ENCODE peak calls at places on chromosomes 6 and 20, in eight cellular contexts. One of them, this sample, is unnamed. For H3K36me3, the result is how much of the 10 kb centered on the place peaks cover.

GRCh38 chr6:162765251-162765650 is 37.5 kb downstream of the PACRG start:
- DNase-seq in aorta: no peak
- DNase-seq in lower lobe of right lung: no peak
- DNase-seq in PC-9: no peak
- DNase-seq in neural progenitor cell: no peak
- DNase-seq in Peyer's patch: no peak
- DNase-seq in heart left ventricle: no peak
- DNase-seq in cardiac muscle cell: no peak
- DNase-seq in this sample: no peak

GRCh38 chr20:54680872-54681297 is 205.5 kb downstream of the DOK5 start:
- DNase-seq in aorta: no peak
- DNase-seq in lower lobe of right lung: no peak
- DNase-seq in PC-9: peak
- DNase-seq in neural progenitor cell: peak
- DNase-seq in Peyer's patch: no peak
- DNase-seq in heart left ventricle: peak
- DNase-seq in cardiac muscle cell: peak
- DNase-seq in this sample: no peak

GRCh38 chr6:82616386-82617028 is 252.9 kb downstream of the TPBG start:
- DNase-seq in aorta: no peak
- DNase-seq in lower lobe of right lung: no peak
- DNase-seq in PC-9: no peak
- DNase-seq in neural progenitor cell: no peak
- DNase-seq in Peyer's patch: no peak
- DNase-seq in heart left ventricle: no peak
- DNase-seq in cardiac muscle cell: no peak
- DNase-seq in this sample: no peak

GRCh38 chr20:35947489-35947888 is 6.8 kb downstream of the SCAND1 start:
- DNase-seq in aorta: no peak
- DNase-seq in lower lobe of right lung: no peak
- DNase-seq in PC-9: peak
- DNase-seq in neural progenitor cell: peak
- DNase-seq in Peyer's patch: no peak
- DNase-seq in heart left ventricle: no peak
- DNase-seq in cardiac muscle cell: peak
- DNase-seq in this sample: no peak

GRCh38 chr6:138821519-138821918 is 25.6 kb downstream of the ECT2L start:
- DNase-seq in aorta: no peak
- DNase-seq in lower lobe of right lung: no peak
- DNase-seq in PC-9: no peak
- DNase-seq in neural progenitor cell: no peak
- DNase-seq in Peyer's patch: no peak
- DNase-seq in heart left ventricle: no peak
- DNase-seq in cardiac muscle cell: no peak
- DNase-seq in this sample: no peak

GRCh38 chr6:44217332-44218143 is 812 bp downstream of the MYMX start:
- DNase-seq in aorta: peak
- DNase-seq in lower lobe of right lung: no peak
- DNase-seq in PC-9: no peak
- DNase-seq in neural progenitor cell: peak
- DNase-seq in Peyer's patch: no peak
- DNase-seq in heart left ventricle: peak
- DNase-seq in cardiac muscle cell: no peak
- DNase-seq in this sample: no peak

GRCh38 chr6:146851837-146852236 is 253.1 kb downstream of the ADGB start:
- DNase-seq in aorta: no peak
- DNase-seq in lower lobe of right lung: no peak
- DNase-seq in PC-9: no peak
- DNase-seq in neural progenitor cell: no peak
- DNase-seq in Peyer's patch: no peak
- DNase-seq in heart left ventricle: no peak
- DNase-seq in cardiac muscle cell: no peak
- DNase-seq in this sample: no peak

GRCh38 chr6:52534966-52535390 is 41.9 kb downstream of the TRAM2 start:
- DNase-seq in aorta: no peak
- DNase-seq in lower lobe of right lung: no peak
- DNase-seq in PC-9: no peak
- DNase-seq in neural progenitor cell: no peak
- DNase-seq in Peyer's patch: peak
- DNase-seq in heart left ventricle: no peak
- DNase-seq in cardiac muscle cell: no peak
- DNase-seq in this sample: no peak

GRCh38 chr6:130752292-130752691 is 74.9 kb upstream of the SMLR1 start:
- DNase-seq in aorta: no peak
- DNase-seq in lower lobe of right lung: no peak
- DNase-seq in PC-9: no peak
- DNase-seq in neural progenitor cell: no peak
- DNase-seq in Peyer's patch: no peak
- DNase-seq in heart left ventricle: no peak
- DNase-seq in cardiac muscle cell: no peak
- DNase-seq in this sample: no peak

GRCh38 chr20:39699331-39699730 is 737.2 kb downstream of the DHX35 start:
- DNase-seq in aorta: no peak
- DNase-seq in lower lobe of right lung: no peak
- DNase-seq in PC-9: no peak
- DNase-seq in neural progenitor cell: no peak
- DNase-seq in Peyer's patch: no peak
- DNase-seq in heart left ventricle: no peak
- DNase-seq in cardiac muscle cell: no peak
- DNase-seq in this sample: no peak

GRCh38 chr6:163347021-163347446 is 67.5 kb upstream of the QKI start:
- DNase-seq in aorta: no peak
- DNase-seq in lower lobe of right lung: no peak
- DNase-seq in PC-9: no peak
- DNase-seq in neural progenitor cell: peak
- DNase-seq in Peyer's patch: no peak
- DNase-seq in heart left ventricle: no peak
- DNase-seq in cardiac muscle cell: no peak
- DNase-seq in this sample: no peak

GRCh38 chr6:152380993-152381898 is 255.9 kb downstream of the SYNE1 start:
- DNase-seq in aorta: peak
- DNase-seq in lower lobe of right lung: peak
- DNase-seq in PC-9: peak
- DNase-seq in neural progenitor cell: peak
- DNase-seq in Peyer's patch: peak
- DNase-seq in heart left ventricle: peak
- DNase-seq in cardiac muscle cell: peak
- DNase-seq in this sample: no peak

DNA sequence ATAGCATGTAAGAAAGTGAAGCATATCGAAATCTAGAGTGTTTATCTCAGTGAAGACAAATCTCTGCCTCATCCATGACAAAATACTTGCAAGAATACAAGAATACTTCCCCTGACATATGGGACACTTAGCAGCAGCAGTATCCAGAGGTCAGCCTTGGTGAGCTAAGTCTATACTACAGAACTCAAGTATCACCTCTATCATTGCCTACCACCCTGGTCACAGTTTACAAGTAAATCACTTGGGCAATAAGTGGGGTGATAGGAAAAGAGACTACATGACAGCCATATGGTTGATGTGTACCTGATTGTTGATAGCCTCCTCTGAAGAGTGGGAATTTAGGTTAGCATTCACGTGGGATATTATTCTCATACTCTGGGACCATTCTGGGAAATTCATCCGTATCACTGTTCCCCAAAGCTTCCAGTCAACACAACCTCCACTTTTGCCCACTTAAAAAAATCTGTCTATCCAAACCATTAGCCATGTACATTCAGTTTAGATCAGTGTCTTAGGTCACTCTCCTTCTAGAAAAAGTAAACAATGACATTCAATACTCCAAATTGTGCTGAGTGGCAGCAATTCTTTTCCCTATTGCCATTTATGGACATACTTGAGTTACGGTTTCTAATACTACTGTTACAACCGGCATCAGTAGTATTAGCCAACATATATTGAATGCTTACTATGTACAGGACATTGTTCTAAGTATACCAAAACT is 118.2 kb upstream of the PRSS16 start:
- DNase-seq in aorta: no peak
- DNase-seq in lower lobe of right lung: no peak
- DNase-seq in PC-9: no peak
- DNase-seq in neural progenitor cell: no peak
- DNase-seq in Peyer's patch: no peak
- DNase-seq in heart left ventricle: no peak
- DNase-seq in cardiac muscle cell: no peak
- DNase-seq in this sample: no peak
- H3K4me3 ChIP-seq in aorta: no peak
- H3K4me3 ChIP-seq in lower lobe of right lung: no peak
- H3K4me3 ChIP-seq in PC-9: no peak
- H3K4me3 ChIP-seq in neural progenitor cell: no peak
- H3K4me3 ChIP-seq in Peyer's patch: no peak
- H3K4me3 ChIP-seq in heart left ventricle: no peak
- H3K4me3 ChIP-seq in cardiac muscle cell: no peak
- H3K4me3 ChIP-seq in this sample: no peak

GRCh38 chr20:31790401-31790800 is 28.8 kb upstream of the MYLK2 start:
- DNase-seq in aorta: no peak
- DNase-seq in lower lobe of right lung: no peak
- DNase-seq in PC-9: no peak
- DNase-seq in neural progenitor cell: no peak
- DNase-seq in Peyer's patch: no peak
- DNase-seq in heart left ventricle: no peak
- DNase-seq in cardiac muscle cell: no peak
- DNase-seq in this sample: no peak
- H3K36me3 ChIP-seq in aorta: under half
- H3K36me3 ChIP-seq in lower lobe of right lung: under half
- H3K36me3 ChIP-seq in PC-9: under half
- H3K36me3 ChIP-seq in neural progenitor cell: under half
- H3K36me3 ChIP-seq in Peyer's patch: under half
- H3K36me3 ChIP-seq in heart left ventricle: under half
- H3K36me3 ChIP-seq in cardiac muscle cell: under half
- H3K36me3 ChIP-seq in this sample: under half

DNA sequence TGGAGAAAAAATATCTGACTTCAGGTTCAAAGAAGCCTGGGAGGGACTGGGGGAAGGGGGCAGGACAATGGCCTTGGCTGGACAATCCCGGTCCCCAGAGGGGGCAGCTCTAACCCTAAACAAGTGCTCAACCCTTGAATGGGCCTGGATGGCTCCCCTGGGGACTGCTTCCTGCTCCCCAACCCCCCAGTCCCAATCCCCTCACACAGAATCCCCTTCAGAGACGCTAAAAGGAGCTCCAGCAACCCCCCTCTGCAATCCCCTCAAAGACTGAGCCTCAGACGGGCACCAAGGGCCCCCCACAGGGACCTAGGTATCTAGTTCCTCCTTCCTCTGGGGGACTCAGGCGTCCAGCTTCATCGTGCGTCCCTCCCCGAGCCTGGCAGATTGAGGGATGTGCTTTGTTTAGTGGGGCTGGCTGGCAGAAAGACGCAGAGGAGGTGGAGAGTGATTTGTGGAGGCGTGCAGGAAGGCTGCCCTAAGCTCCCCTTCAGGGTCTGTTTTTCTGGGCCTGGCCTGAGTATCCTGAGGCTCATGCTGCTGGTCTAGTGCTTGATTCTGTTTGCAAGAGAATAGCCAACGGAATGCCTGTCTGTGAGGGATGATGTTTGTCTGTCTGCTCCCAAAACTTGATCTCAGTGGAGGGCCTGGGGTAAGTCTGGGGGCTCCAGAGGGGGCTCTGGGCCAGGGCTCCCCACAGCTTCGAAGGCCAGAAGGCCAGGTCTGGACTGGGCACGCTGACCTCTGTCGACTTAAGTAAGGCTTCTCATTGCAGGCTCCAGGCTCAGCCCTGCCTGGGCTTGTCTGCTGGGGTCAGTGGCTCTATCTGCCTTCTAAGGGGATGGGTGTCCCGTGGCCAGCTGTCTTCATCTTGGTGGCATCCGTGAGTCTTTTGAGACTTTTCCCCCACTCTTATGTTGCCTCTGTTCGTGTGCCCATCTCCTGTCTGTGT is 1.7 kb upstream of the POU5F1 start:
- DNase-seq in aorta: peak
- DNase-seq in lower lobe of right lung: no peak
- DNase-seq in PC-9: no peak
- DNase-seq in neural progenitor cell: peak
- DNase-seq in Peyer's patch: no peak
- DNase-seq in heart left ventricle: no peak
- DNase-seq in cardiac muscle cell: no peak
- DNase-seq in this sample: no peak
- H3K4me3 ChIP-seq in aorta: no peak
- H3K4me3 ChIP-seq in lower lobe of right lung: no peak
- H3K4me3 ChIP-seq in PC-9: no peak
- H3K4me3 ChIP-seq in neural progenitor cell: no peak
- H3K4me3 ChIP-seq in Peyer's patch: no peak
- H3K4me3 ChIP-seq in heart left ventricle: no peak
- H3K4me3 ChIP-seq in cardiac muscle cell: no peak
- H3K4me3 ChIP-seq in this sample: no peak

GRCh38 chr20:22617160-22617559 is 32.8 kb upstream of the FOXA2 start:
- DNase-seq in aorta: no peak
- DNase-seq in lower lobe of right lung: peak
- DNase-seq in PC-9: peak
- DNase-seq in neural progenitor cell: no peak
- DNase-seq in Peyer's patch: no peak
- DNase-seq in heart left ventricle: no peak
- DNase-seq in cardiac muscle cell: peak
- DNase-seq in this sample: no peak
- H3K36me3 ChIP-seq in aorta: under half
- H3K36me3 ChIP-seq in lower lobe of right lung: under half
- H3K36me3 ChIP-seq in PC-9: under half
- H3K36me3 ChIP-seq in neural progenitor cell: under half
- H3K36me3 ChIP-seq in Peyer's patch: under half
- H3K36me3 ChIP-seq in heart left ventricle: under half
- H3K36me3 ChIP-seq in cardiac muscle cell: under half
- H3K36me3 ChIP-seq in this sample: under half